ENCODE peak calls at places on chromosomes 2 and 18, in seven cellular contexts. Q is foreskin fibroblast; Y is stomach; M is CD8-positive, alpha-beta memory T cell; K is heart left ventricle; B is H54; J is mammary epithelial cell. E is an unnamed sample.

GRCh38 chr18:23181547-23181946 is 46.3 kb downstream of the CABLES1 start:
- DNase-seq in J (no peak), Q (no peak), B (no peak), K (no peak), M (no peak), Y (no peak), E (no peak)

GRCh38 chr2:158600155-158600802 is 143.5 kb downstream of the PKP4 start:
- DNase-seq in B (peak), K (peak), M (no peak), Y (peak), J (peak), Q (peak), E (peak)

GRCh38 chr18:49561377-49562193 is at the start of gene LIPG:
- DNase-seq in J (peak), Y (peak), Q (peak), M (peak), B (no peak), K (peak), E (peak)

GRCh38 chr2:11658208-11658607 is 11.8 kb downstream of the NTSR2 start:
- DNase-seq in K (no peak), B (no peak), M (no peak), J (peak), Q (no peak), Y (no peak), E (no peak)

GRCh38 chr2:240791821-240792657 is 28.0 kb downstream of the KIF1A start:
- DNase-seq in Y (no peak), K (peak), M (peak), B (no peak), J (no peak), Q (no peak), E (peak)

GRCh38 chr2:25374411-25374810 is 32.7 kb upstream of the DNMT3A start:
- DNase-seq in M (no peak), Q (no peak), J (no peak), B (no peak), K (no peak), Y (no peak), E (peak)

GRCh38 chr2:129456681-129457080 is 522.8 kb upstream of the RAB6C start:
- DNase-seq in K (no peak), Y (no peak), J (no peak), M (no peak), Q (no peak), B (no peak), E (no peak)

GRCh38 chr2:173874899-173875247 is 90.3 kb downstream of the SP3 start:
- DNase-seq in K (no peak), J (no peak), B (no peak), M (no peak), Q (no peak), Y (no peak), E (no peak)

GRCh38 chr2:206164261-206164862 is 4.7 kb downstream of the EEF1B2 start:
- DNase-seq in B (no peak), Q (peak), J (no peak), K (no peak), Y (no peak), M (no peak), E (no peak)

GRCh38 chr2:190578158-190579057 is 43.9 kb upstream of the NEMP2 start:
- DNase-seq in B (no peak), M (no peak), J (peak), Q (peak), Y (peak), K (peak), E (no peak)

GRCh38 chr18:62522178-62522509 is 681 bp upstream of the ZCCHC2 start:
- DNase-seq in M (no peak), K (no peak), Q (no peak), J (no peak), Y (no peak), B (no peak), E (no peak)

GRCh38 chr18:11050966-11051365 is 98.4 kb downstream of the PIEZO2 start:
- DNase-seq in K (no peak), J (no peak), M (no peak), Q (no peak), B (no peak), Y (no peak), E (no peak)

GRCh38 chr18:79935098-79935480 is 16.4 kb downstream of the SLC66A2 start:
- DNase-seq in B (no peak), M (no peak), Q (no peak), J (no peak), Y (no peak), K (no peak), E (peak)

GRCh38 chr18:40692871-40693270 is 1262.2 kb upstream of the PIK3C3 start:
- DNase-seq in Q (peak), M (no peak), Y (no peak), K (no peak), B (no peak), J (no peak), E (no peak)

GRCh38 chr18:6660334-6660733 is 69.2 kb upstream of the ARHGAP28 start:
- DNase-seq in M (no peak), Q (peak), Y (no peak), B (no peak), J (no peak), K (no peak), E (no peak)

GRCh38 chr18:65477450-65477849 is 273.4 kb upstream of the CDH7 start:
- DNase-seq in Q (no peak), M (no peak), J (no peak), B (no peak), Y (no peak), K (no peak), E (no peak)